ENCODE peak calls at places on chromosome 3, in four cellular contexts. One of them, this sample, is unnamed.

GRCh38 chr3:160562952-160563351 is 2.4 kb downstream of the KPNA4 start:
- DNase-seq in lower lobe of right lung: no peak
- DNase-seq in A673: no peak
- DNase-seq in psoas muscle: no peak
- DNase-seq in this sample: no peak

GRCh38 chr3:37287776-37288175 is 113.4 kb upstream of the LRRFIP2 start:
- DNase-seq in A673: no peak
- DNase-seq in psoas muscle: no peak
- DNase-seq in lower lobe of right lung: no peak
- DNase-seq in this sample: no peak

GRCh38 chr3:194281766-194282165 is 69.4 kb downstream of the CPN2 start:
- DNase-seq in A673: no peak
- DNase-seq in psoas muscle: peak; percentile 0
- DNase-seq in lower lobe of right lung: peak; percentile 34
- DNase-seq in this sample: no peak

GRCh38 chr3:128074851-128075515 is 22.7 kb downstream of the SEC61A1 start:
- DNase-seq in lower lobe of right lung: no peak
- DNase-seq in psoas muscle: no peak
- DNase-seq in A673: peak; percentile 23
- DNase-seq in this sample: no peak

GRCh38 chr3:156175570-156175969 is 55.2 kb downstream of the KCNAB1 start:
- DNase-seq in psoas muscle: no peak
- DNase-seq in lower lobe of right lung: no peak
- DNase-seq in A673: no peak
- DNase-seq in this sample: no peak

GRCh38 chr3:159804726-159805410 is 183.8 kb upstream of the IL12A start:
- DNase-seq in lower lobe of right lung: peak; percentile 49
- DNase-seq in A673: peak; percentile 90
- DNase-seq in psoas muscle: peak; percentile 43
- DNase-seq in this sample: peak; percentile 37

GRCh38 chr3:186109897-186110803 is 1.3 kb upstream of the ETV5 start:
- DNase-seq in lower lobe of right lung: peak; percentile 52
- DNase-seq in psoas muscle: peak; percentile 33
- DNase-seq in A673: peak; percentile 56
- DNase-seq in this sample: no peak

GRCh38 chr3:186258968-186259367 is 103.1 kb downstream of the DGKG start:
- DNase-seq in A673: no peak
- DNase-seq in lower lobe of right lung: no peak
- DNase-seq in psoas muscle: no peak
- DNase-seq in this sample: no peak

GRCh38 chr3:16379838-16380237 is 114.8 kb downstream of the OXNAD1 start:
- DNase-seq in psoas muscle: no peak
- DNase-seq in A673: no peak
- DNase-seq in lower lobe of right lung: no peak
- DNase-seq in this sample: no peak

GRCh38 chr3:61927332-61927731 is 366.0 kb downstream of the PTPRG start:
- DNase-seq in A673: no peak
- DNase-seq in psoas muscle: peak; percentile 76
- DNase-seq in lower lobe of right lung: no peak
- DNase-seq in this sample: peak; percentile 83

GRCh38 chr3:16012086-16012485 is 162.4 kb upstream of the GALNT15 start:
- DNase-seq in lower lobe of right lung: no peak
- DNase-seq in A673: no peak
- DNase-seq in psoas muscle: no peak
- DNase-seq in this sample: no peak

GRCh38 chr3:140176526-140176925 is 241.5 kb downstream of the CLSTN2 start:
- DNase-seq in A673: no peak
- DNase-seq in psoas muscle: no peak
- DNase-seq in lower lobe of right lung: no peak
- DNase-seq in this sample: no peak

GRCh38 chr3:49021813-49022720 is at the start of gene NDUFAF3:
- DNase-seq in lower lobe of right lung: peak; percentile 96
- DNase-seq in psoas muscle: peak; percentile 96
- DNase-seq in A673: peak; percentile 85
- DNase-seq in this sample: peak; percentile 94

GRCh38 chr3:113615976-113616375 is 80.5 kb downstream of the USF3 start:
- DNase-seq in lower lobe of right lung: no peak
- DNase-seq in psoas muscle: no peak
- DNase-seq in A673: no peak
- DNase-seq in this sample: peak; percentile 38

GRCh38 chr3:187550446-187550845 is 119.7 kb downstream of the SST start:
- DNase-seq in lower lobe of right lung: no peak
- DNase-seq in psoas muscle: no peak
- DNase-seq in A673: no peak
- DNase-seq in this sample: no peak

GRCh38 chr3:173411288-173412064 is 13.9 kb downstream of the NLGN1 start:
- DNase-seq in lower lobe of right lung: peak; percentile 52
- DNase-seq in psoas muscle: no peak
- DNase-seq in A673: peak; percentile 52
- DNase-seq in this sample: no peak

GRCh38 chr3:61862614-61863289 is 301.4 kb downstream of the PTPRG start:
- DNase-seq in A673: no peak
- DNase-seq in lower lobe of right lung: no peak
- DNase-seq in psoas muscle: no peak
- DNase-seq in this sample: no peak

GRCh38 chr3:8623741-8624140 is 20.9 kb downstream of the SSUH2 start:
- DNase-seq in lower lobe of right lung: no peak
- DNase-seq in A673: no peak
- DNase-seq in psoas muscle: no peak
- DNase-seq in this sample: no peak

GRCh38 chr3:8622873-8623725 is 21.5 kb downstream of the SSUH2 start:
- DNase-seq in psoas muscle: peak; percentile 72
- DNase-seq in lower lobe of right lung: peak; percentile 66
- DNase-seq in A673: peak; percentile 78
- DNase-seq in this sample: peak; percentile 67

GRCh38 chr3:8619548-8619947 is 25.1 kb downstream of the SSUH2 start:
- DNase-seq in lower lobe of right lung: no peak
- DNase-seq in A673: no peak
- DNase-seq in psoas muscle: no peak
- DNase-seq in this sample: no peak

GRCh38 chr3:8621141-8621540 is 23.5 kb downstream of the SSUH2 start:
- DNase-seq in psoas muscle: no peak
- DNase-seq in lower lobe of right lung: no peak
- DNase-seq in A673: no peak
- DNase-seq in this sample: no peak

GRCh38 chr3:8621872-8622271 is 22.7 kb downstream of the SSUH2 start:
- DNase-seq in psoas muscle: no peak
- DNase-seq in lower lobe of right lung: no peak
- DNase-seq in A673: no peak
- DNase-seq in this sample: no peak
- H3K27ac ChIP-seq in psoas muscle: no peak overlapping the region
- H3K27ac ChIP-seq in lower lobe of right lung: peak overlapping the region; percentile 25
- H3K27ac ChIP-seq in A673: no peak overlapping the region
- H3K27ac ChIP-seq in this sample: no peak overlapping the region

GRCh38 chr3:72224804-72225509 is 440.0 kb upstream of the PROK2 start:
- DNase-seq in psoas muscle: no peak
- DNase-seq in A673: no peak
- DNase-seq in lower lobe of right lung: no peak
- DNase-seq in this sample: no peak
- H3K9me3 ChIP-seq in psoas muscle: peaks cover 23% of the 10 kb centered on the region
- H3K9me3 ChIP-seq in A673: peaks cover 14% of the 10 kb centered on the region
- H3K9me3 ChIP-seq in lower lobe of right lung: peaks cover 21% of the 10 kb centered on the region
- H3K9me3 ChIP-seq in this sample: peaks cover 25% of the 10 kb centered on the region

GRCh38 chr3:9933561-9934234 is at the start of gene CRELD1:
- DNase-seq in psoas muscle: peak; percentile 94
- DNase-seq in A673: peak; percentile 97
- DNase-seq in lower lobe of right lung: peak; percentile 97
- DNase-seq in this sample: peak; percentile 96

GRCh38 chr3:9935966-9936365 is 2.3 kb downstream of the CRELD1 start:
- DNase-seq in psoas muscle: no peak
- DNase-seq in lower lobe of right lung: no peak
- DNase-seq in A673: no peak
- DNase-seq in this sample: no peak

GRCh38 chr3:9932843-9933560 is 632 bp upstream of the CRELD1 start:
- DNase-seq in psoas muscle: peak; percentile 88
- DNase-seq in lower lobe of right lung: peak; percentile 91
- DNase-seq in A673: peak; percentile 88
- DNase-seq in this sample: peak; percentile 80

GRCh38 chr3:9934235-9934621 is 594 bp downstream of the CRELD1 start:
- DNase-seq in psoas muscle: no peak
- DNase-seq in A673: no peak
- DNase-seq in lower lobe of right lung: no peak
- DNase-seq in this sample: peak; percentile 18

GRCh38 chr3:9934993-9935392 is 1.4 kb downstream of the CRELD1 start:
- DNase-seq in A673: no peak
- DNase-seq in lower lobe of right lung: no peak
- DNase-seq in psoas muscle: no peak
- DNase-seq in this sample: no peak
- H3K4me3 ChIP-seq in A673: peak overlapping the region; percentile 65
- H3K4me3 ChIP-seq in lower lobe of right lung: peak overlapping the region; percentile 95
- H3K4me3 ChIP-seq in psoas muscle: peak overlapping the region; percentile 79
- H3K4me3 ChIP-seq in this sample: peak overlapping the region; percentile 95

GRCh38 chr3:52721002-52721741 is 15.3 kb downstream of the SPCS1 start:
- DNase-seq in psoas muscle: no peak
- DNase-seq in A673: no peak
- DNase-seq in lower lobe of right lung: no peak
- DNase-seq in this sample: no peak
- H3K27ac ChIP-seq in psoas muscle: no peak overlapping the region
- H3K27ac ChIP-seq in A673: no peak overlapping the region
- H3K27ac ChIP-seq in lower lobe of right lung: peak overlapping the region; percentile 13
- H3K27ac ChIP-seq in this sample: no peak overlapping the region

GRCh38 chr3:153350420-153350819 is 188.4 kb downstream of the RAP2B start:
- DNase-seq in A673: no peak
- DNase-seq in lower lobe of right lung: no peak
- DNase-seq in psoas muscle: no peak
- DNase-seq in this sample: no peak
- H3K9me3 ChIP-seq in A673: no peaks in the 10 kb centered on the region
- H3K9me3 ChIP-seq in lower lobe of right lung: no peaks in the 10 kb centered on the region
- H3K9me3 ChIP-seq in psoas muscle: peaks cover 4% of the 10 kb centered on the region
- H3K9me3 ChIP-seq in this sample: peaks cover 35% of the 10 kb centered on the region

DNA sequence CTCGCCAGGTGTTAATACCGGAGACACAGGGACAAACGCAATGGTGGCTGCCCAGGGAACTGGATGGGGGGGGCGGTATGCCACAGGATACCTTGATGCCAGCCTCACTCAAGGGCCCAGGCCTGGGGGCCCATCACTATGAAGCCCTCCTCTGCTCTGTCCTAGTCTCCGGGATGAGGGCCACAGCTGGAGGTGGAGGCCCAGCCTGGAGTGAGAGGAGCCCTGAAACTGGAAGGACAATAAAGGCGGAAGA is 1.5 kb upstream of the CAMK2N2 start:
- DNase-seq in A673: no peak
- DNase-seq in lower lobe of right lung: no peak
- DNase-seq in psoas muscle: no peak
- DNase-seq in this sample: no peak
- H3K4me3 ChIP-seq in A673: no peak overlapping the region
- H3K4me3 ChIP-seq in lower lobe of right lung: no peak overlapping the region
- H3K4me3 ChIP-seq in psoas muscle: peak overlapping the region; percentile 58
- H3K4me3 ChIP-seq in this sample: peak overlapping the region; percentile 66

GRCh38 chr3:170657312-170657711 is 71.4 kb upstream of the SLC7A14 start:
- DNase-seq in A673: no peak
- DNase-seq in psoas muscle: no peak
- DNase-seq in lower lobe of right lung: no peak
- DNase-seq in this sample: no peak
- H3K27ac ChIP-seq in A673: no peak overlapping the region
- H3K27ac ChIP-seq in psoas muscle: no peak overlapping the region
- H3K27ac ChIP-seq in lower lobe of right lung: no peak overlapping the region
- H3K27ac ChIP-seq in this sample: no peak overlapping the region

This sample was measured in left ventricle myocardium inferior.